ENCODE peak calls at places on chromosomes 12 and 14, in four cellular contexts. C, Q, R and N are unnamed samples.

GRCh38 chr12:55019784-55020183 is at the start of gene NEUROD4:
- DNase-seq in R (peak; percentile 52), C (peak; percentile 67), Q (no peak), N (no peak)

GRCh38 chr12:107903377-107904061 is 129.0 kb downstream of the ASCL4 start:
- DNase-seq in Q (peak; percentile 49), C (peak; percentile 80), R (no peak), N (no peak)

GRCh38 chr12:71216725-71217579 is 59.2 kb upstream of the TSPAN8 start:
- DNase-seq in C (peak; percentile 51), Q (no peak), R (peak; percentile 0), N (no peak)

GRCh38 chr12:132617822-132618682 is 524 bp upstream of the P2RX2 start:
- DNase-seq in Q (no peak), R (no peak), C (no peak), N (no peak)

GRCh38 chr12:46825526-46826414 is at the start of gene SLC38A4:
- DNase-seq in C (peak; percentile 46), Q (peak; percentile 43), R (peak; percentile 32), N (no peak)

GRCh38 chr12:49021292-49021915 is 2.8 kb upstream of the PRKAG1 start:
- DNase-seq in Q (no peak), R (no peak), C (no peak), N (no peak)

GRCh38 chr12:109937371-109937770 is 37.3 kb downstream of the TCHP start:
- DNase-seq in Q (no peak), C (no peak), R (no peak), N (no peak)

GRCh38 chr14:78598046-78598652 is 428.0 kb downstream of the NRXN3 start:
- DNase-seq in R (peak; percentile 26), C (peak; percentile 59), Q (peak; percentile 23), N (no peak)

GRCh38 chr14:56199976-56200577 is 81.9 kb downstream of the PELI2 start:
- DNase-seq in C (no peak), R (peak; percentile 35), Q (no peak), N (no peak)

GRCh38 chr12:131863711-131864396 is 30.6 kb upstream of the ULK1 start:
- DNase-seq in Q (no peak), R (no peak), C (no peak), N (no peak)

GRCh38 chr12:132610051-132610759 is at the start of gene LRCOL1:
- DNase-seq in C (peak; percentile 75), R (peak; percentile 90), Q (no peak), N (no peak)